ENCODE peak calls at places on chromosomes 13 and 19, in eight cellular contexts. W is AG10803, Y is astrocyte, V is MM.1S, R is body of pancreas, X is hepatocyte, I is WERI-Rb-1, S is Panc1. C is an unnamed sample.

GRCh38 chr13:110319774-110320509 is 12.9 kb downstream of the COL4A2 start:
- DNase-seq in W (peak), V (no peak), X (no peak), Y (peak), R (peak), I (no peak), S (no peak), C (peak)

GRCh38 chr19:29323046-29323971 is 110.4 kb upstream of the UQCRFS1 start:
- DNase-seq in V (no peak), R (no peak), S (no peak), Y (no peak), I (no peak), X (no peak), W (no peak), C (no peak)

GRCh38 chr13:95212962-95213850 is 88.0 kb downstream of the ABCC4 start:
- DNase-seq in I (no peak), X (no peak), Y (no peak), S (no peak), V (no peak), R (no peak), W (no peak), C (no peak)

GRCh38 chr19:45346449-45346848 is 5.9 kb downstream of the KLC3 start:
- DNase-seq in X (no peak), V (no peak), I (peak), Y (no peak), W (no peak), R (no peak), S (no peak), C (no peak)

GRCh38 chr13:97344250-97345175 is 89.5 kb upstream of the RAP2A start:
- DNase-seq in Y (no peak), W (peak), I (peak), X (peak), S (no peak), V (peak), R (peak), C (peak)

GRCh38 chr19:46813570-46814358 is 25.4 kb upstream of the SLC1A5 start:
- DNase-seq in S (no peak), W (peak), R (peak), V (no peak), Y (peak), X (no peak), I (no peak), C (peak)

GRCh38 chr13:109883181-109884180 is 97.1 kb upstream of the IRS2 start:
- DNase-seq in V (no peak), I (peak), X (no peak), R (no peak), S (no peak), Y (no peak), W (no peak), C (no peak)

GRCh38 chr13:49791753-49792549 is 531 bp downstream of the KPNA3 start:
- DNase-seq in W (peak), V (peak), Y (peak), X (peak), I (peak), S (no peak), R (peak), C (peak)

GRCh38 chr19:3176715-3177501 is 1.7 kb upstream of the S1PR4 start:
- DNase-seq in Y (peak), W (peak), V (no peak), S (no peak), R (no peak), I (no peak), X (peak), C (peak)

GRCh38 chr19:41993612-41994483 is at the start of gene ATP1A3:
- DNase-seq in S (no peak), X (peak), Y (peak), R (peak), W (peak), I (peak), V (peak), C (peak)

GRCh38 chr19:5877869-5878268 is 7.5 kb upstream of the FUT5 start:
- DNase-seq in R (no peak), Y (no peak), I (no peak), V (no peak), X (no peak), W (no peak), S (no peak), C (no peak)

GRCh38 chr13:28161370-28161769 is 23.0 kb downstream of the PAN3 start:
- DNase-seq in X (peak), R (no peak), V (no peak), W (peak), Y (peak), I (no peak), S (no peak), C (peak)

GRCh38 chr13:82802528-82802927 is 1079.7 kb downstream of the SLITRK1 start:
- DNase-seq in V (no peak), X (no peak), I (no peak), Y (no peak), S (no peak), R (no peak), W (no peak), C (no peak)

GRCh38 chr19:50401505-50402450 is 17.0 kb upstream of the SPIB start:
- DNase-seq in W (no peak), R (no peak), S (no peak), X (no peak), I (no peak), Y (no peak), V (no peak), C (no peak)

GRCh38 chr13:71524245-71525002 is 342.6 kb downstream of the DACH1 start:
- DNase-seq in I (no peak), Y (no peak), V (no peak), R (no peak), W (no peak), X (no peak), S (no peak), C (no peak)

GRCh38 chr13:76621726-76622125 is 264.5 kb downstream of the KCTD12 start:
- DNase-seq in V (no peak), I (no peak), X (no peak), S (no peak), Y (no peak), W (no peak), R (no peak), C (no peak)

GRCh38 chr13:56893843-56894242 is 246.9 kb upstream of the PRR20A start:
- DNase-seq in X (no peak), W (no peak), Y (no peak), R (no peak), V (no peak), S (no peak), I (no peak), C (no peak)

GRCh38 chr13:73411067-73411809 is 352.4 kb downstream of the KLF5 start:
- DNase-seq in Y (no peak), X (no peak), S (no peak), V (no peak), I (no peak), R (no peak), W (no peak), C (peak)

GRCh38 chr19:4488496-4488895 is 16.4 kb downstream of the HDGFL2 start:
- DNase-seq in Y (no peak), S (no peak), X (no peak), R (no peak), V (no peak), I (no peak), W (no peak), C (no peak)

GRCh38 chr19:35860818-35861639 is 4.3 kb downstream of the KIRREL2 start:
- DNase-seq in W (no peak), X (peak), R (no peak), Y (no peak), I (no peak), S (no peak), V (no peak), C (no peak)

GRCh38 chr19:43362179-43362578 is 8.7 kb downstream of the CD177 start:
- DNase-seq in R (no peak), S (no peak), I (no peak), V (no peak), X (no peak), Y (peak), W (no peak), C (no peak)

GRCh38 chr13:97321616-97322321 is 99.6 kb downstream of the MBNL2 start:
- DNase-seq in I (no peak), V (no peak), Y (no peak), X (no peak), R (no peak), S (no peak), W (no peak), C (no peak)

GRCh38 chr19:27779953-27780352 is 1433.0 kb downstream of the UQCRFS1 start:
- DNase-seq in Y (no peak), I (no peak), X (no peak), S (no peak), V (no peak), W (no peak), R (no peak), C (no peak)

GRCh38 chr19:48249502-48250014 is 6.2 kb downstream of the CARD8 start:
- DNase-seq in X (no peak), V (peak), R (peak), I (no peak), S (no peak), Y (no peak), W (no peak), C (no peak)

GRCh38 chr13:22454586-22454985 is 726.2 kb upstream of the SGCG start:
- DNase-seq in S (no peak), I (no peak), W (no peak), V (no peak), Y (no peak), X (no peak), R (no peak), C (no peak)

GRCh38 chr13:107730835-107731234 is 484.5 kb downstream of the LIG4 start:
- DNase-seq in W (peak), I (peak), S (no peak), X (no peak), R (no peak), V (no peak), Y (peak), C (no peak)

GRCh38 chr13:110045202-110045601 is 258.8 kb upstream of the IRS2 start:
- DNase-seq in I (no peak), X (no peak), Y (no peak), R (no peak), W (no peak), S (no peak), V (no peak), C (no peak)

GRCh38 chr19:49514151-49514550 is 1.7 kb downstream of the FCGRT start:
- DNase-seq in S (no peak), V (no peak), R (peak), W (no peak), I (no peak), Y (no peak), X (no peak), C (no peak)

GRCh38 chr19:42989851-42990250 is 36.4 kb downstream of the PSG11 start:
- DNase-seq in R (no peak), S (no peak), I (no peak), Y (peak), W (no peak), V (no peak), X (no peak), C (peak)

GRCh38 chr13:100506600-100507422 is 81.8 kb downstream of the GGACT start:
- DNase-seq in X (no peak), I (no peak), W (no peak), S (no peak), R (no peak), Y (no peak), V (no peak), C (no peak)

GRCh38 chr19:53101518-53101917 is 1.7 kb downstream of the ZNF160 start:
- DNase-seq in I (peak), W (no peak), Y (no peak), V (no peak), R (no peak), S (no peak), X (peak), C (peak)

GRCh38 chr13:69331245-69331644 is 776.4 kb upstream of the ATXN8OS start:
- DNase-seq in Y (peak), R (no peak), X (no peak), S (no peak), V (no peak), W (no peak), I (no peak), C (no peak)

GRCh38 chr13:112332727-112333126 is 43.4 kb upstream of the SPACA7 start:
- DNase-seq in X (no peak), R (no peak), S (no peak), W (no peak), I (no peak), V (no peak), Y (no peak), C (no peak)

GRCh38 chr19:41428481-41428859 is 1.3 kb upstream of the B3GNT8 start:
- DNase-seq in Y (no peak), I (no peak), W (no peak), S (no peak), R (no peak), X (no peak), V (no peak), C (no peak)

GRCh38 chr13:113086991-113087922 is 18.3 kb upstream of the F7 start:
- DNase-seq in V (no peak), Y (no peak), I (no peak), X (no peak), R (no peak), S (no peak), W (no peak), C (no peak)

GRCh38 chr13:48505597-48506091 is 27.2 kb downstream of the RCBTB2 start:
- DNase-seq in S (no peak), X (no peak), Y (no peak), W (peak), I (no peak), V (peak), R (peak), C (peak)

GRCh38 chr13:94455414-94455813 is 24.1 kb downstream of the DCT start:
- DNase-seq in S (no peak), X (no peak), Y (no peak), I (no peak), R (no peak), V (no peak), W (no peak), C (no peak)

GRCh38 chr19:42540071-42540553 is 11.8 kb upstream of the CEACAM1 start:
- DNase-seq in X (no peak), V (no peak), I (peak), S (no peak), R (no peak), W (no peak), Y (no peak), C (no peak)

GRCh38 chr19:1037553-1038115 is 2.3 kb upstream of the ABCA7 start:
- DNase-seq in R (no peak), X (no peak), S (no peak), W (no peak), I (no peak), V (peak), Y (no peak), C (no peak)
- H3K4me3 ChIP-seq in R (no peak), X (no peak), S (no peak), W (no peak), I (no peak), V (peak), Y (no peak), C (no peak)

GRCh38 chr13:88978607-88979006 is 1307.4 kb downstream of the SLITRK5 start:
- DNase-seq in S (no peak), I (no peak), W (no peak), X (no peak), V (no peak), R (no peak), Y (no peak), C (no peak)

DNA sequence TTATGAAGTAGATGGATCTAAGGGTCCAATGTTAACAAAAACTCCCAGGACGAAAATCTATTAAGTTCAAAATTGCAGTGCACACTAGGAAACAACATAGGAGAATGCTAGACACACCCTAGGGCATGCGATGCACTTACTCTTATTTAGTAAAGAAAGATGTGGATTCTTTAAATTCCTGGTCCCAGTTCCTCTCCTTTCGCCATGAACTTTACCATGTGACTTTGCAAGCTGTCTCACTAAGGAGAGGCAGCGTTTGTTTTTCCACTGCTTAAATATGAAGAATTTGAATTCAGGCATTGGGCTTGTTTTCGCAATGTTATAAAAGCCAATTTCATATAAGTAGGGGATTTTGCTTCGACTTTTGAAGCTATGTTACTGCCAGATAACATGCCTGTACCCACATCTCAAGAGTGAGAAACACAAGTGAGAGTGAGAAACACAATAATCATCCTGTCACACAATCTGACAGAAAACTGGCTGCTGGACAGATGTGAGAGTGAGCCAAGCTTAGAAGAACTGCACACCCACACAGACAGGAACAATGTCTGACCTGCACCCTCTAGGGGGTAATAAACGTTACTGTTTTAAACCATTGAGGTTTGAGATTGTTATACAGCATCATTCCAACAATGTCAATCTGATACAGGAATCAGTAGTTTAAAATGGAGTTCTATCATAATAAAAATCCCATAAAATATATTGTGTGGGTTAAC is 1308.5 kb downstream of the SLITRK5 start:
- DNase-seq in I (no peak), W (no peak), S (no peak), R (no peak), V (peak), X (peak), Y (peak), C (peak)
- TF ChIP-seq CTCF in I (no peak), W (no peak), S (no peak), R (no peak), V (no peak), X (peak), Y (no peak), C (peak)

DNA sequence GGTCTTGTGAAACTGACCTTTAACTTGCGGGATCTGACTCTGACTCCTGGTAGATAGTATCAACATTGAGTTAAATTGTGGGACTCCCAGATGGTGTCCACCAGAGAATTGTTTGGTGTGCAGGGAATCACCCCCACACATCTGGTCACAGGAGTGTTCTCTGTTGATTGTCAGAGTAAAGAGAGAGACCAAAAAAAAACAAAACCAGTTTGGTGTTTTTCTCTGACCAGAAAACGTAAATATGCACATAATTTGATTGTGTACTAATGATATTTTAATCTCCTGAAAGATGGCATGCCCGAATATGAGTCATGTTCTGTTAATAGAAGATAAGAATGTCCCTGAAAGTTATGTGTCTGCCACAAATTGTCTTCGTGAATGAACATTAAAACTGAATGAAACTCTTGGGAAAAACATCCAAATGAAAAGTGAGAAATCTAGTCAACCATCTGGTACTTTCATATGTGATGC is 118.5 kb upstream of the GPC6 start:
- DNase-seq in I (no peak), W (no peak), V (peak), X (no peak), R (no peak), Y (peak), S (no peak), C (no peak)
- H3K4me3 ChIP-seq in I (no peak), W (no peak), V (peak), X (no peak), R (no peak), Y (no peak), S (no peak), C (no peak)

GRCh38 chr19:58218899-58219298 is 9.8 kb upstream of the ZNF544 start:
- DNase-seq in I (peak), W (no peak), X (no peak), S (no peak), V (no peak), R (no peak), Y (no peak), C (peak)
- TF ChIP-seq CTCF in I (peak), W (no peak), X (peak), S (no peak), V (no peak), R (no peak), Y (no peak), C (peak)

GRCh38 chr19:18594096-18594823 is 5.7 kb downstream of the REX1BD start:
- DNase-seq in R (peak), V (peak), W (peak), Y (peak), I (peak), S (no peak), X (peak), C (peak)
- H3K4me3 ChIP-seq in R (no peak), V (peak), W (peak), Y (peak), I (peak), S (peak), X (peak), C (peak)

DNA sequence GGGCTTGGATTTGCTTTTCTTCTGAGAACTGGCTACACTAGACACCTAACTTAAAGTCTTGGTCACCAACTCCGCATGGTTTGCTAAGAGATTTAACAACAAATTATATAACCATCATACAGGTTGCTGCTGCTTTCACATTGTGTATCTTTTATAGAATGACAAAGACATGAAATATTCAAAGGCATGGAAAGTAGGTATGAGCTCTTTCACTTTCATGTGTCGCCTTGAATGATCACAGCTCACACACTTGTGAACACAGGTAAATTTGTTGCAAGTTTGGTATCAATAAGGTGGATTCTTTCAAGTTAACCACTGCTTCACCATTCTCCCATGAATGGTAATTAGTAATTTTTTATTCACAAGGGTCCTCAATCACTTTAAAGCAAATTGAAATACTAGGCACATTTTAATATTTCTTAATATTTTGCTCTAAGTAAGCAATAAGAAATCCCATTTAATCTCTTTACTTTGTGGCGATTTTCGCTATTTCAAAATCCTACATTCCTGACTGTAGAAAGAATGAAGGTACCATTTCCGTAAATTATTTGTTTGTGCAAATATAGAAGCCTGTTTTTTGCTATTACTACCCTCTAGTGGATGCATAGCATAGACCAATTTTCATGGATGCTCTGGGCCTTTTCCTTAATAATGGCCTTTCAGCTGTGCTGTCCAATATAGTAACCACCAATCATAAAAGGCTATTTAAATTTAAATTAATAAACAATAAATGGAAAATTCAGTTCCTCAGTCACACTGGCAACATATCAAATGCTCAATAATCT is 45.5 kb upstream of the FREM2 start:
- DNase-seq in W (peak), Y (no peak), X (no peak), I (no peak), R (no peak), S (no peak), V (peak), C (no peak)
- TF ChIP-seq CTCF in W (peak), Y (peak), X (peak), I (no peak), R (peak), S (peak), V (peak), C (peak)

GRCh38 chr19:38663957-38664502 is 16.6 kb downstream of the ACTN4 start:
- DNase-seq in S (no peak), W (no peak), I (no peak), V (no peak), R (peak), Y (no peak), X (no peak), C (no peak)
- H3K4me3 ChIP-seq in S (peak), W (no peak), I (no peak), V (no peak), R (no peak), Y (no peak), X (no peak), C (no peak)

C was measured in epithelial cell of esophagus.